ENCODE peak calls at places on chromosomes 3 and 15, in eight cellular contexts. S, C, P, R, B, G, M and Y are unnamed samples.
A peak's percentile ranks its signal among the peaks of the same experiment; 100 is the strongest.

GRCh38 chr3:52721002-52721741 is 15.3 kb downstream of the SPCS1 start:
- DNase-seq in R (no peak), P (no peak), S (no peak), G (no peak), M (no peak), C (no peak), B (no peak), Y (no peak)

GRCh38 chr3:185586644-185586964 is 509 bp downstream of the SENP2 start:
- DNase-seq in B (no peak), M (peak; percentile 21), P (no peak), R (peak; percentile 87), S (no peak), C (no peak), G (no peak), Y (no peak)

GRCh38 chr3:78115983-78116382 is 1076.1 kb downstream of the ROBO2 start:
- DNase-seq in M (no peak), P (no peak), B (no peak), C (no peak), R (no peak), G (no peak), S (no peak), Y (no peak)

GRCh38 chr15:62413147-62413546 is 248.1 kb upstream of the C2CD4B start:
- DNase-seq in B (no peak), M (no peak), G (no peak), C (no peak), S (no peak), R (no peak), P (no peak), Y (no peak)

GRCh38 chr15:59438891-59439290 is 905 bp downstream of the FAM81A start:
- DNase-seq in G (no peak), P (peak; percentile 77), B (no peak), C (no peak), M (no peak), S (no peak), R (peak; percentile 35), Y (no peak)

GRCh38 chr3:16477054-16477453 is 36.4 kb downstream of the RFTN1 start:
- DNase-seq in S (no peak), C (no peak), M (no peak), G (no peak), R (no peak), B (no peak), P (no peak), Y (no peak)

GRCh38 chr3:29555590-29555989 is 274.7 kb downstream of the RBMS3 start:
- DNase-seq in M (no peak), B (no peak), C (no peak), S (no peak), G (no peak), R (no peak), P (no peak), Y (no peak)

GRCh38 chr3:193788189-193788946 is 195.4 kb downstream of the OPA1 start:
- DNase-seq in P (no peak), M (peak; percentile 74), G (no peak), C (peak; percentile 1), S (peak; percentile 70), R (peak; percentile 93), B (no peak), Y (peak; percentile 7)

GRCh38 chr3:126358816-126359181 is 1.6 kb upstream of the KLF15 start:
- DNase-seq in S (no peak), R (no peak), C (no peak), M (no peak), B (peak; percentile 6), P (no peak), G (no peak), Y (no peak)

GRCh38 chr3:172869356-172869755 is 118.8 kb downstream of the ECT2 start:
- DNase-seq in G (no peak), R (no peak), C (no peak), S (no peak), M (peak; percentile 41), B (no peak), P (no peak), Y (no peak)

GRCh38 chr3:177772908-177773557 is 575.8 kb upstream of the TBL1XR1 start:
- DNase-seq in M (peak; percentile 9), R (no peak), B (no peak), P (no peak), S (peak; percentile 39), G (no peak), C (no peak), Y (no peak)